ENCODE peak calls at places on chromosomes 3 and 15, in eight cellular contexts. O, S, N, M, C, R, I and X are unnamed samples.

GRCh38 chr15:55279746-55280351 is 9.8 kb downstream of the RAB27A start:
- DNase-seq in R (peak; percentile 34), O (peak; percentile 92), N (peak; percentile 41), I (peak; percentile 62), S (peak; percentile 73), C (peak; percentile 65), M (peak; percentile 66), X (peak; percentile 61)

GRCh38 chr15:66251790-66252355 is 1.7 kb downstream of the MEGF11 start:
- DNase-seq in M (no peak), S (no peak), C (no peak), N (no peak), O (no peak), I (no peak), R (no peak), X (no peak)

GRCh38 chr15:25693321-25694237 is 169.5 kb downstream of the ATP10A start:
- DNase-seq in C (no peak), N (peak; percentile 9), S (peak; percentile 37), O (peak; percentile 14), M (peak; percentile 21), I (peak; percentile 7), R (no peak), X (peak; percentile 43)

GRCh38 chr15:35060591-35060990 is 24.5 kb downstream of the NANOGP8 start:
- DNase-seq in R (no peak), O (no peak), S (no peak), C (no peak), M (no peak), N (no peak), I (no peak), X (no peak)

GRCh38 chr3:108822167-108822897 is at the start of gene TRAT1:
- DNase-seq in C (no peak), O (no peak), N (peak; percentile 29), S (no peak), I (no peak), R (no peak), M (no peak), X (no peak)

GRCh38 chr3:115551091-115551490 is 72.2 kb upstream of the GAP43 start:
- DNase-seq in R (no peak), O (no peak), M (no peak), C (no peak), N (no peak), S (no peak), I (no peak), X (no peak)

GRCh38 chr3:38386992-38387750 is 40.6 kb downstream of the XYLB start:
- DNase-seq in I (no peak), S (no peak), R (no peak), C (no peak), M (no peak), N (no peak), O (no peak), X (no peak)

GRCh38 chr15:99051308-99051707 is 43.7 kb upstream of the PGPEP1L start:
- DNase-seq in N (no peak), C (no peak), R (no peak), M (no peak), O (no peak), S (no peak), I (no peak), X (no peak)

GRCh38 chr15:77087213-77087612 is 16.3 kb upstream of the TSPAN3 start:
- DNase-seq in M (no peak), O (no peak), I (no peak), C (no peak), N (no peak), R (no peak), S (no peak), X (no peak)

GRCh38 chr3:178127221-178127620 is 409.0 kb upstream of the KCNMB2 start:
- DNase-seq in C (no peak), S (no peak), N (no peak), I (no peak), M (no peak), O (no peak), R (no peak), X (no peak)

GRCh38 chr3:179416681-179417080 is 34.6 kb downstream of the GNB4 start:
- DNase-seq in I (no peak), N (no peak), C (no peak), O (no peak), S (peak; percentile 9), R (no peak), M (no peak), X (no peak)

GRCh38 chr15:34759992-34760391 is 5.2 kb upstream of the GJD2 start:
- DNase-seq in N (no peak), R (no peak), I (no peak), M (no peak), C (no peak), S (no peak), O (no peak), X (no peak)

GRCh38 chr3:145735631-145736030 is 425.4 kb downstream of the PLOD2 start:
- DNase-seq in C (no peak), S (no peak), M (no peak), O (no peak), N (no peak), I (no peak), R (no peak), X (no peak)

GRCh38 chr3:56795807-56796185 is 6.0 kb downstream of the ARHGEF3 start:
- DNase-seq in N (no peak), O (no peak), C (no peak), S (no peak), I (no peak), R (no peak), M (no peak), X (no peak)

DNA sequence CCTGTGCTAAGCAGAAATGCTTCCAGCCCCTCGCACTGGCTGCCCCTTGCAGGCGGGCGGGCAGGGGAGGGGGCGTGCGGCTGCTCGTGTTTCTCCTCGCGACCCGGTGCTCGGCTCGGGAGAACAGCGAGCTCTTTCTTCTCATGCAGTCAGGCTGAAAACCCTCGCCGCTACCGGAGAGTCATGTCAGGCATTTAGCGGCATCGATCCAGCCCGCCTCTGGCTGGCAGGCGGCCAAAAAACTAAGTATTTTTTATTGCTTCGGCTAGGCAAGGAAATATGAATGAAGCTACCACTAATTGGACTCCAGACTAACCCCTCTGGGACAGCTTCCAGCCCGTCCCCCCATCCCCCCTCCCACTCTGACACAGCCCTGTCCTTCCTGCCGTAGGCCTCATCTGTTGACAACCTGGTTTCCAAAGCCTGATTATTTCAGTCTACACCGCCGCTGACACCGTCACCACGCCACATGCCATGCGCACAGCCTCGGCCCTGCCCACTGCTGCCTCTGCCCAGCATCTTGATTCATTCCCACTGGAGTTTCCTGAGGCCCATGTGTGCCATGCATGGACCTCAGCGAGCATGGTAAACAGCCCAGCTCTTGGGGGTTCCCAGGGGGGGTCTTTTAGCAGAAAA is 35.3 kb downstream of the TLE3 start:
- DNase-seq in M (no peak), N (no peak), S (peak; percentile 95), C (no peak), R (peak; percentile 78), O (peak; percentile 87), I (no peak), X (no peak)
- H3K27ac ChIP-seq in M (no peak overlapping the region), N (no peak overlapping the region), S (no peak overlapping the region), C (no peak overlapping the region), R (peak overlapping the region; percentile 39), O (no peak overlapping the region), I (no peak overlapping the region), X (no peak overlapping the region)

GRCh38 chr3:133812872-133813271 is 7.3 kb downstream of the SRPRB start:
- DNase-seq in M (no peak), R (no peak), S (peak; percentile 21), I (no peak), C (no peak), N (no peak), O (no peak), X (no peak)
- H3K27ac ChIP-seq in M (no peak overlapping the region), R (no peak overlapping the region), S (no peak overlapping the region), I (no peak overlapping the region), C (no peak overlapping the region), N (no peak overlapping the region), O (no peak overlapping the region), X (no peak overlapping the region)

DNA sequence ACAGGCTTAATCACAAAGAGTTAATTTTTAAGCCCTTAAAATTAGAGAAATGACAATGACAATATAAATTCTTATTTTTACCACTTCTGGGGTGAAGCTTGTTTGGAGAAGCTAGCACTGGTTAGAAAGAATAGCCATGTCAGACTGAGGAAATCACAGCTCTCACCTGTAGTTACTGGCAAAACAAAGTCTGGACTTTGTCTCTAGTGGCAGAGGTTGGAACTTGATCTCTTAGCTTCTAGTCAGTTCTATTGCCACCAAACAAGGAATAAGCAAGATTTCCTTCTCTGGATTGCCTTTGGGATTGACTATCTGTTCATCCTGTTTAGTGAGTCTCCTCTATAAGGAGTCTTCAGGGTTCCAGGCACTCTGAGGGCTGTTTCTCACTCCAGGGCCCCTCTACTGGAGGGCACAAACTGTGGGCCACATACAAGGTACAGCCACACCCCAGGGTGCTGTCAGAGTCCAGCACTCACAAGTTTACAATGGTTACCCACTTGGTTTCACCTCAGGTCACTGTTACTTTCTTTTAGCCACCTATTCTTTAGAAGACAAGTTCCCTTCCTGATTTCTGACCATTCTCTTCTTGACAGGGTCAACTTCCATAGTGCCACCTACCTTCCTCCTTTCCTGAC is 426.6 kb upstream of the THBS1 start:
- DNase-seq in O (no peak), S (no peak), N (no peak), M (no peak), C (no peak), I (peak; percentile 27), R (no peak), X (no peak)
- H3K27ac ChIP-seq in O (no peak overlapping the region), S (no peak overlapping the region), N (no peak overlapping the region), M (peak overlapping the region; percentile 55), C (no peak overlapping the region), I (no peak overlapping the region), R (peak overlapping the region; percentile 67), X (peak overlapping the region; percentile 20)

GRCh38 chr15:101500865-101501551 is 11.5 kb upstream of the PCSK6 start:
- DNase-seq in O (no peak), N (no peak), S (peak; percentile 50), C (no peak), R (no peak), I (no peak), M (no peak), X (peak; percentile 35)
- H3K27ac ChIP-seq in O (no peak overlapping the region), N (no peak overlapping the region), S (no peak overlapping the region), C (no peak overlapping the region), R (no peak overlapping the region), I (no peak overlapping the region), M (peak overlapping the region; percentile 51), X (no peak overlapping the region)